ENCODE peak calls at places on chromosomes 12 and 14, in seven cellular contexts. One of them, this sample, is unnamed.

GRCh38 chr14:80974338-80975078 is 19.1 kb downstream of the TSHR start:
- DNase-seq in fibroblast of lung: peak
- DNase-seq in stimulated activated CD4-positive, alpha-beta T cell treated with anti-CD3 and anti-CD28 coated beads, TNF-alpha, amount 100 ng/mL, for 24 hours: no peak
- DNase-seq in kidney glomerular epithelial cell: peak
- DNase-seq in Caki2: peak
- DNase-seq in adrenal gland: no peak
- DNase-seq in NCI-H1105: no peak
- DNase-seq in this sample: peak

GRCh38 chr12:43805149-43805856 is 814 bp downstream of the TWF1 start:
- DNase-seq in Caki2: no peak
- DNase-seq in stimulated activated CD4-positive, alpha-beta T cell treated with anti-CD3 and anti-CD28 coated beads, TNF-alpha, amount 100 ng/mL, for 24 hours: no peak
- DNase-seq in NCI-H1105: peak
- DNase-seq in adrenal gland: no peak
- DNase-seq in kidney glomerular epithelial cell: peak
- DNase-seq in fibroblast of lung: peak
- DNase-seq in this sample: peak

GRCh38 chr12:52221912-52222457 is 11.1 kb upstream of the KRT7 start:
- DNase-seq in Caki2: peak
- DNase-seq in adrenal gland: peak
- DNase-seq in kidney glomerular epithelial cell: peak
- DNase-seq in fibroblast of lung: no peak
- DNase-seq in stimulated activated CD4-positive, alpha-beta T cell treated with anti-CD3 and anti-CD28 coated beads, TNF-alpha, amount 100 ng/mL, for 24 hours: peak
- DNase-seq in NCI-H1105: no peak
- DNase-seq in this sample: peak

GRCh38 chr14:69698572-69698971 is 68.4 kb upstream of the SRSF5 start:
- DNase-seq in fibroblast of lung: no peak
- DNase-seq in adrenal gland: no peak
- DNase-seq in Caki2: no peak
- DNase-seq in stimulated activated CD4-positive, alpha-beta T cell treated with anti-CD3 and anti-CD28 coated beads, TNF-alpha, amount 100 ng/mL, for 24 hours: no peak
- DNase-seq in NCI-H1105: no peak
- DNase-seq in kidney glomerular epithelial cell: no peak
- DNase-seq in this sample: no peak

GRCh38 chr14:102027951-102028350 is 58.9 kb downstream of the HSP90AA1 start:
- DNase-seq in Caki2: no peak
- DNase-seq in fibroblast of lung: no peak
- DNase-seq in adrenal gland: no peak
- DNase-seq in NCI-H1105: no peak
- DNase-seq in kidney glomerular epithelial cell: no peak
- DNase-seq in stimulated activated CD4-positive, alpha-beta T cell treated with anti-CD3 and anti-CD28 coated beads, TNF-alpha, amount 100 ng/mL, for 24 hours: no peak
- DNase-seq in this sample: no peak

GRCh38 chr12:5140190-5140589 is 96.5 kb downstream of the KCNA5 start:
- DNase-seq in Caki2: no peak
- DNase-seq in fibroblast of lung: no peak
- DNase-seq in NCI-H1105: no peak
- DNase-seq in kidney glomerular epithelial cell: no peak
- DNase-seq in adrenal gland: no peak
- DNase-seq in stimulated activated CD4-positive, alpha-beta T cell treated with anti-CD3 and anti-CD28 coated beads, TNF-alpha, amount 100 ng/mL, for 24 hours: no peak
- DNase-seq in this sample: no peak

GRCh38 chr14:31787377-31787776 is 226.2 kb downstream of the NUBPL start:
- DNase-seq in adrenal gland: no peak
- DNase-seq in stimulated activated CD4-positive, alpha-beta T cell treated with anti-CD3 and anti-CD28 coated beads, TNF-alpha, amount 100 ng/mL, for 24 hours: no peak
- DNase-seq in kidney glomerular epithelial cell: no peak
- DNase-seq in NCI-H1105: no peak
- DNase-seq in fibroblast of lung: peak
- DNase-seq in Caki2: no peak
- DNase-seq in this sample: peak

GRCh38 chr12:100348657-100349454 is 8.0 kb upstream of the SLC17A8 start:
- DNase-seq in fibroblast of lung: peak
- DNase-seq in Caki2: peak
- DNase-seq in stimulated activated CD4-positive, alpha-beta T cell treated with anti-CD3 and anti-CD28 coated beads, TNF-alpha, amount 100 ng/mL, for 24 hours: no peak
- DNase-seq in NCI-H1105: peak
- DNase-seq in adrenal gland: no peak
- DNase-seq in kidney glomerular epithelial cell: peak
- DNase-seq in this sample: peak

GRCh38 chr14:37622231-37622923 is 26.9 kb downstream of the TTC6 start:
- DNase-seq in Caki2: no peak
- DNase-seq in stimulated activated CD4-positive, alpha-beta T cell treated with anti-CD3 and anti-CD28 coated beads, TNF-alpha, amount 100 ng/mL, for 24 hours: no peak
- DNase-seq in kidney glomerular epithelial cell: no peak
- DNase-seq in fibroblast of lung: peak
- DNase-seq in NCI-H1105: no peak
- DNase-seq in adrenal gland: no peak
- DNase-seq in this sample: no peak

GRCh38 chr14:26597136-26598080 is at the start of gene NOVA1:
- DNase-seq in adrenal gland: peak
- DNase-seq in Caki2: peak
- DNase-seq in NCI-H1105: peak
- DNase-seq in stimulated activated CD4-positive, alpha-beta T cell treated with anti-CD3 and anti-CD28 coated beads, TNF-alpha, amount 100 ng/mL, for 24 hours: no peak
- DNase-seq in fibroblast of lung: peak
- DNase-seq in kidney glomerular epithelial cell: peak
- DNase-seq in this sample: peak

GRCh38 chr12:102501773-102502172 is 21.4 kb upstream of the IGF1 start:
- DNase-seq in fibroblast of lung: no peak
- DNase-seq in adrenal gland: no peak
- DNase-seq in stimulated activated CD4-positive, alpha-beta T cell treated with anti-CD3 and anti-CD28 coated beads, TNF-alpha, amount 100 ng/mL, for 24 hours: no peak
- DNase-seq in Caki2: no peak
- DNase-seq in NCI-H1105: no peak
- DNase-seq in kidney glomerular epithelial cell: no peak
- DNase-seq in this sample: no peak

GRCh38 chr14:53953002-53953827 is 3.4 kb downstream of the BMP4 start:
- DNase-seq in fibroblast of lung: peak
- DNase-seq in stimulated activated CD4-positive, alpha-beta T cell treated with anti-CD3 and anti-CD28 coated beads, TNF-alpha, amount 100 ng/mL, for 24 hours: no peak
- DNase-seq in NCI-H1105: peak
- DNase-seq in Caki2: peak
- DNase-seq in kidney glomerular epithelial cell: peak
- DNase-seq in adrenal gland: peak
- DNase-seq in this sample: peak

GRCh38 chr14:39492267-39492666 is 60.0 kb upstream of the FBXO33 start:
- DNase-seq in kidney glomerular epithelial cell: peak
- DNase-seq in NCI-H1105: no peak
- DNase-seq in stimulated activated CD4-positive, alpha-beta T cell treated with anti-CD3 and anti-CD28 coated beads, TNF-alpha, amount 100 ng/mL, for 24 hours: no peak
- DNase-seq in fibroblast of lung: peak
- DNase-seq in Caki2: peak
- DNase-seq in adrenal gland: no peak
- DNase-seq in this sample: peak

GRCh38 chr12:94795053-94795452 is 144.7 kb upstream of the TMCC3 start:
- DNase-seq in stimulated activated CD4-positive, alpha-beta T cell treated with anti-CD3 and anti-CD28 coated beads, TNF-alpha, amount 100 ng/mL, for 24 hours: no peak
- DNase-seq in fibroblast of lung: no peak
- DNase-seq in Caki2: no peak
- DNase-seq in kidney glomerular epithelial cell: no peak
- DNase-seq in adrenal gland: no peak
- DNase-seq in NCI-H1105: no peak
- DNase-seq in this sample: peak

GRCh38 chr12:131054345-131055092 is 100.8 kb downstream of the ADGRD1 start:
- DNase-seq in adrenal gland: no peak
- DNase-seq in stimulated activated CD4-positive, alpha-beta T cell treated with anti-CD3 and anti-CD28 coated beads, TNF-alpha, amount 100 ng/mL, for 24 hours: no peak
- DNase-seq in Caki2: no peak
- DNase-seq in NCI-H1105: no peak
- DNase-seq in fibroblast of lung: no peak
- DNase-seq in kidney glomerular epithelial cell: no peak
- DNase-seq in this sample: no peak

GRCh38 chr14:53380041-53380440 is 226.9 kb upstream of the DDHD1 start:
- DNase-seq in Caki2: no peak
- DNase-seq in kidney glomerular epithelial cell: no peak
- DNase-seq in stimulated activated CD4-positive, alpha-beta T cell treated with anti-CD3 and anti-CD28 coated beads, TNF-alpha, amount 100 ng/mL, for 24 hours: no peak
- DNase-seq in adrenal gland: no peak
- DNase-seq in NCI-H1105: no peak
- DNase-seq in fibroblast of lung: no peak
- DNase-seq in this sample: no peak

GRCh38 chr12:84553331-84554117 is 359.1 kb downstream of the SLC6A15 start:
- DNase-seq in stimulated activated CD4-positive, alpha-beta T cell treated with anti-CD3 and anti-CD28 coated beads, TNF-alpha, amount 100 ng/mL, for 24 hours: no peak
- DNase-seq in NCI-H1105: no peak
- DNase-seq in adrenal gland: no peak
- DNase-seq in fibroblast of lung: no peak
- DNase-seq in Caki2: no peak
- DNase-seq in kidney glomerular epithelial cell: no peak
- DNase-seq in this sample: no peak

GRCh38 chr14:22699801-22700564 is 55.8 kb upstream of the OR6J1 start:
- DNase-seq in adrenal gland: no peak
- DNase-seq in NCI-H1105: no peak
- DNase-seq in stimulated activated CD4-positive, alpha-beta T cell treated with anti-CD3 and anti-CD28 coated beads, TNF-alpha, amount 100 ng/mL, for 24 hours: no peak
- DNase-seq in kidney glomerular epithelial cell: no peak
- DNase-seq in Caki2: peak
- DNase-seq in fibroblast of lung: no peak
- DNase-seq in this sample: no peak

GRCh38 chr12:109033239-109034196 is 12.7 kb upstream of the SVOP start:
- DNase-seq in NCI-H1105: no peak
- DNase-seq in stimulated activated CD4-positive, alpha-beta T cell treated with anti-CD3 and anti-CD28 coated beads, TNF-alpha, amount 100 ng/mL, for 24 hours: no peak
- DNase-seq in fibroblast of lung: no peak
- DNase-seq in Caki2: no peak
- DNase-seq in kidney glomerular epithelial cell: no peak
- DNase-seq in adrenal gland: no peak
- DNase-seq in this sample: no peak

GRCh38 chr12:126976574-126976973 is 1290.4 kb upstream of the TMEM132C start:
- DNase-seq in fibroblast of lung: no peak
- DNase-seq in NCI-H1105: no peak
- DNase-seq in adrenal gland: no peak
- DNase-seq in kidney glomerular epithelial cell: no peak
- DNase-seq in Caki2: no peak
- DNase-seq in stimulated activated CD4-positive, alpha-beta T cell treated with anti-CD3 and anti-CD28 coated beads, TNF-alpha, amount 100 ng/mL, for 24 hours: no peak
- DNase-seq in this sample: no peak

GRCh38 chr14:76997257-76997970 is 31.1 kb downstream of the IRF2BPL start:
- DNase-seq in stimulated activated CD4-positive, alpha-beta T cell treated with anti-CD3 and anti-CD28 coated beads, TNF-alpha, amount 100 ng/mL, for 24 hours: no peak
- DNase-seq in kidney glomerular epithelial cell: peak
- DNase-seq in NCI-H1105: no peak
- DNase-seq in fibroblast of lung: no peak
- DNase-seq in Caki2: no peak
- DNase-seq in adrenal gland: no peak
- DNase-seq in this sample: peak

GRCh38 chr14:23364604-23365352 is at the start of gene EFS:
- DNase-seq in NCI-H1105: no peak
- DNase-seq in kidney glomerular epithelial cell: no peak
- DNase-seq in fibroblast of lung: peak
- DNase-seq in adrenal gland: no peak
- DNase-seq in stimulated activated CD4-positive, alpha-beta T cell treated with anti-CD3 and anti-CD28 coated beads, TNF-alpha, amount 100 ng/mL, for 24 hours: no peak
- DNase-seq in Caki2: no peak
- DNase-seq in this sample: no peak

GRCh38 chr14:102732924-102733323 is 44.3 kb upstream of the TRAF3 start:
- DNase-seq in stimulated activated CD4-positive, alpha-beta T cell treated with anti-CD3 and anti-CD28 coated beads, TNF-alpha, amount 100 ng/mL, for 24 hours: no peak
- DNase-seq in fibroblast of lung: no peak
- DNase-seq in NCI-H1105: no peak
- DNase-seq in adrenal gland: peak
- DNase-seq in kidney glomerular epithelial cell: no peak
- DNase-seq in Caki2: no peak
- DNase-seq in this sample: no peak

GRCh38 chr12:104649217-104649834 is 192.6 kb downstream of the CHST11 start:
- DNase-seq in stimulated activated CD4-positive, alpha-beta T cell treated with anti-CD3 and anti-CD28 coated beads, TNF-alpha, amount 100 ng/mL, for 24 hours: no peak
- DNase-seq in kidney glomerular epithelial cell: no peak
- DNase-seq in NCI-H1105: no peak
- DNase-seq in Caki2: no peak
- DNase-seq in adrenal gland: no peak
- DNase-seq in fibroblast of lung: no peak
- DNase-seq in this sample: no peak

GRCh38 chr14:68598621-68599447 is 194.0 kb downstream of the ZFP36L1 start:
- DNase-seq in NCI-H1105: no peak
- DNase-seq in stimulated activated CD4-positive, alpha-beta T cell treated with anti-CD3 and anti-CD28 coated beads, TNF-alpha, amount 100 ng/mL, for 24 hours: no peak
- DNase-seq in kidney glomerular epithelial cell: peak
- DNase-seq in Caki2: peak
- DNase-seq in adrenal gland: peak
- DNase-seq in fibroblast of lung: peak
- DNase-seq in this sample: no peak

GRCh38 chr12:120093592-120094355 is 22.8 kb downstream of the RAB35 start:
- DNase-seq in Caki2: no peak
- DNase-seq in adrenal gland: no peak
- DNase-seq in NCI-H1105: peak
- DNase-seq in fibroblast of lung: peak
- DNase-seq in kidney glomerular epithelial cell: no peak
- DNase-seq in stimulated activated CD4-positive, alpha-beta T cell treated with anti-CD3 and anti-CD28 coated beads, TNF-alpha, amount 100 ng/mL, for 24 hours: no peak
- DNase-seq in this sample: no peak

GRCh38 chr14:69547701-69548348 is 26.8 kb downstream of the CCDC177 start:
- DNase-seq in Caki2: no peak
- DNase-seq in NCI-H1105: no peak
- DNase-seq in kidney glomerular epithelial cell: peak
- DNase-seq in fibroblast of lung: no peak
- DNase-seq in stimulated activated CD4-positive, alpha-beta T cell treated with anti-CD3 and anti-CD28 coated beads, TNF-alpha, amount 100 ng/mL, for 24 hours: no peak
- DNase-seq in adrenal gland: no peak
- DNase-seq in this sample: no peak

GRCh38 chr14:83548061-83548839 is 1981.7 kb upstream of the FLRT2 start:
- DNase-seq in kidney glomerular epithelial cell: peak
- DNase-seq in fibroblast of lung: peak
- DNase-seq in adrenal gland: no peak
- DNase-seq in NCI-H1105: no peak
- DNase-seq in Caki2: no peak
- DNase-seq in stimulated activated CD4-positive, alpha-beta T cell treated with anti-CD3 and anti-CD28 coated beads, TNF-alpha, amount 100 ng/mL, for 24 hours: no peak
- DNase-seq in this sample: no peak

GRCh38 chr12:48969847-48970701 is 1.5 kb downstream of the WNT10B start:
- DNase-seq in fibroblast of lung: peak
- DNase-seq in adrenal gland: no peak
- DNase-seq in NCI-H1105: no peak
- DNase-seq in Caki2: no peak
- DNase-seq in kidney glomerular epithelial cell: no peak
- DNase-seq in stimulated activated CD4-positive, alpha-beta T cell treated with anti-CD3 and anti-CD28 coated beads, TNF-alpha, amount 100 ng/mL, for 24 hours: no peak
- DNase-seq in this sample: no peak

GRCh38 chr14:22977684-22978486 is 4.5 kb downstream of the AJUBA start:
- DNase-seq in stimulated activated CD4-positive, alpha-beta T cell treated with anti-CD3 and anti-CD28 coated beads, TNF-alpha, amount 100 ng/mL, for 24 hours: no peak
- DNase-seq in adrenal gland: peak
- DNase-seq in fibroblast of lung: peak
- DNase-seq in Caki2: peak
- DNase-seq in kidney glomerular epithelial cell: peak
- DNase-seq in NCI-H1105: no peak
- DNase-seq in this sample: peak

GRCh38 chr12:108324678-108325358 is 14.3 kb downstream of the CMKLR1 start:
- DNase-seq in fibroblast of lung: no peak
- DNase-seq in stimulated activated CD4-positive, alpha-beta T cell treated with anti-CD3 and anti-CD28 coated beads, TNF-alpha, amount 100 ng/mL, for 24 hours: no peak
- DNase-seq in Caki2: no peak
- DNase-seq in NCI-H1105: no peak
- DNase-seq in adrenal gland: no peak
- DNase-seq in kidney glomerular epithelial cell: no peak
- DNase-seq in this sample: no peak

GRCh38 chr12:100197486-100197885 is 3.1 kb upstream of the ACTR6 start:
- DNase-seq in kidney glomerular epithelial cell: no peak
- DNase-seq in NCI-H1105: no peak
- DNase-seq in stimulated activated CD4-positive, alpha-beta T cell treated with anti-CD3 and anti-CD28 coated beads, TNF-alpha, amount 100 ng/mL, for 24 hours: no peak
- DNase-seq in Caki2: no peak
- DNase-seq in fibroblast of lung: no peak
- DNase-seq in adrenal gland: no peak
- DNase-seq in this sample: no peak

GRCh38 chr14:105746124-105746514 is 219.7 kb downstream of the TMEM121 start:
- DNase-seq in fibroblast of lung: no peak
- DNase-seq in adrenal gland: peak
- DNase-seq in stimulated activated CD4-positive, alpha-beta T cell treated with anti-CD3 and anti-CD28 coated beads, TNF-alpha, amount 100 ng/mL, for 24 hours: no peak
- DNase-seq in kidney glomerular epithelial cell: no peak
- DNase-seq in NCI-H1105: no peak
- DNase-seq in Caki2: no peak
- DNase-seq in this sample: no peak

GRCh38 chr12:113232787-113233585 is 11.7 kb downstream of the TPCN1 start:
- DNase-seq in kidney glomerular epithelial cell: peak
- DNase-seq in stimulated activated CD4-positive, alpha-beta T cell treated with anti-CD3 and anti-CD28 coated beads, TNF-alpha, amount 100 ng/mL, for 24 hours: peak
- DNase-seq in Caki2: no peak
- DNase-seq in fibroblast of lung: no peak
- DNase-seq in adrenal gland: peak
- DNase-seq in NCI-H1105: peak
- DNase-seq in this sample: peak

GRCh38 chr12:92955997-92956663 is 27.0 kb upstream of the EEA1 start:
- DNase-seq in fibroblast of lung: peak
- DNase-seq in stimulated activated CD4-positive, alpha-beta T cell treated with anti-CD3 and anti-CD28 coated beads, TNF-alpha, amount 100 ng/mL, for 24 hours: no peak
- DNase-seq in kidney glomerular epithelial cell: peak
- DNase-seq in adrenal gland: no peak
- DNase-seq in Caki2: no peak
- DNase-seq in NCI-H1105: no peak
- DNase-seq in this sample: no peak

GRCh38 chr12:3065300-3065699 is 11.9 kb upstream of the TSPAN9 start:
- DNase-seq in kidney glomerular epithelial cell: no peak
- DNase-seq in adrenal gland: no peak
- DNase-seq in Caki2: no peak
- DNase-seq in fibroblast of lung: no peak
- DNase-seq in stimulated activated CD4-positive, alpha-beta T cell treated with anti-CD3 and anti-CD28 coated beads, TNF-alpha, amount 100 ng/mL, for 24 hours: no peak
- DNase-seq in NCI-H1105: no peak
- DNase-seq in this sample: no peak

GRCh38 chr12:132450391-132451171 is 39.4 kb upstream of the FBRSL1 start:
- DNase-seq in NCI-H1105: no peak
- DNase-seq in adrenal gland: no peak
- DNase-seq in kidney glomerular epithelial cell: no peak
- DNase-seq in fibroblast of lung: no peak
- DNase-seq in stimulated activated CD4-positive, alpha-beta T cell treated with anti-CD3 and anti-CD28 coated beads, TNF-alpha, amount 100 ng/mL, for 24 hours: no peak
- DNase-seq in Caki2: no peak
- DNase-seq in this sample: no peak